ENCODE peak calls at places on chromosomes 16 and 17, in ten cellular contexts. One of them, this sample, is unnamed.

GRCh38 chr16:72811188-72811720 is 236.7 kb downstream of the ZFHX3 start:
- DNase-seq in amniotic epithelial cell: no peak
- DNase-seq in CD8-positive, alpha-beta T cell: no peak
- DNase-seq in cardiac muscle cell: no peak
- DNase-seq in activated T-cell treated with anti-CD3 and anti-CD28 coated beads for 1 hour: no peak
- DNase-seq in NCI-H1092 treated with DMSO at 0.1 percent for 48 hours: no peak
- DNase-seq in immature natural killer cell: no peak
- DNase-seq in endothelial cell: no peak
- DNase-seq in LoVo: no peak
- DNase-seq in A549: no peak
- DNase-seq in this sample: no peak

GRCh38 chr17:82882715-82883446 is 43.1 kb upstream of the ZNF750 start:
- DNase-seq in amniotic epithelial cell: no peak
- DNase-seq in CD8-positive, alpha-beta T cell: peak; percentile 75
- DNase-seq in cardiac muscle cell: no peak
- DNase-seq in activated T-cell treated with anti-CD3 and anti-CD28 coated beads for 1 hour: peak; percentile 66
- DNase-seq in NCI-H1092 treated with DMSO at 0.1 percent for 48 hours: no peak
- DNase-seq in immature natural killer cell: peak; percentile 89
- DNase-seq in endothelial cell: no peak
- DNase-seq in LoVo: no peak
- DNase-seq in A549: no peak
- DNase-seq in this sample: no peak

GRCh38 chr16:70490261-70490660 is 33.1 kb downstream of the COG4 start:
- DNase-seq in amniotic epithelial cell: no peak
- DNase-seq in CD8-positive, alpha-beta T cell: no peak
- DNase-seq in cardiac muscle cell: no peak
- DNase-seq in activated T-cell treated with anti-CD3 and anti-CD28 coated beads for 1 hour: no peak
- DNase-seq in NCI-H1092 treated with DMSO at 0.1 percent for 48 hours: no peak
- DNase-seq in immature natural killer cell: no peak
- DNase-seq in endothelial cell: no peak
- DNase-seq in LoVo: no peak
- DNase-seq in A549: no peak
- DNase-seq in this sample: no peak

GRCh38 chr16:29307598-29308507 is 98.7 kb downstream of the NPIPB11 start:
- DNase-seq in amniotic epithelial cell: peak; percentile 73
- DNase-seq in CD8-positive, alpha-beta T cell: no peak
- DNase-seq in cardiac muscle cell: no peak
- DNase-seq in activated T-cell treated with anti-CD3 and anti-CD28 coated beads for 1 hour: no peak
- DNase-seq in NCI-H1092 treated with DMSO at 0.1 percent for 48 hours: no peak
- DNase-seq in immature natural killer cell: peak; percentile 70
- DNase-seq in endothelial cell: no peak
- DNase-seq in LoVo: no peak
- DNase-seq in A549: peak; percentile 21
- DNase-seq in this sample: no peak

GRCh38 chr17:36647598-36647997 is 46.2 kb downstream of the MRM1 start:
- DNase-seq in amniotic epithelial cell: no peak
- DNase-seq in CD8-positive, alpha-beta T cell: no peak
- DNase-seq in cardiac muscle cell: no peak
- DNase-seq in activated T-cell treated with anti-CD3 and anti-CD28 coated beads for 1 hour: no peak
- DNase-seq in NCI-H1092 treated with DMSO at 0.1 percent for 48 hours: no peak
- DNase-seq in immature natural killer cell: no peak
- DNase-seq in endothelial cell: peak; percentile 35
- DNase-seq in LoVo: no peak
- DNase-seq in A549: no peak
- DNase-seq in this sample: no peak

GRCh38 chr16:72945081-72945480 is 102.8 kb downstream of the ZFHX3 start:
- DNase-seq in amniotic epithelial cell: peak; percentile 69
- DNase-seq in CD8-positive, alpha-beta T cell: no peak
- DNase-seq in cardiac muscle cell: no peak
- DNase-seq in activated T-cell treated with anti-CD3 and anti-CD28 coated beads for 1 hour: no peak
- DNase-seq in NCI-H1092 treated with DMSO at 0.1 percent for 48 hours: no peak
- DNase-seq in immature natural killer cell: no peak
- DNase-seq in endothelial cell: no peak
- DNase-seq in LoVo: no peak
- DNase-seq in A549: no peak
- DNase-seq in this sample: no peak

GRCh38 chr16:22189473-22190168 is 16.5 kb upstream of the EEF2K start:
- DNase-seq in amniotic epithelial cell: peak; percentile 19
- DNase-seq in CD8-positive, alpha-beta T cell: peak; percentile 87
- DNase-seq in cardiac muscle cell: peak; percentile 7
- DNase-seq in activated T-cell treated with anti-CD3 and anti-CD28 coated beads for 1 hour: peak; percentile 85
- DNase-seq in NCI-H1092 treated with DMSO at 0.1 percent for 48 hours: peak; percentile 29
- DNase-seq in immature natural killer cell: no peak
- DNase-seq in endothelial cell: peak; percentile 49
- DNase-seq in LoVo: peak; percentile 51
- DNase-seq in A549: no peak
- DNase-seq in this sample: no peak

GRCh38 chr17:33390479-33391027 is 97.5 kb upstream of the ASIC2 start:
- DNase-seq in amniotic epithelial cell: peak; percentile 87
- DNase-seq in CD8-positive, alpha-beta T cell: no peak
- DNase-seq in cardiac muscle cell: no peak
- DNase-seq in activated T-cell treated with anti-CD3 and anti-CD28 coated beads for 1 hour: no peak
- DNase-seq in NCI-H1092 treated with DMSO at 0.1 percent for 48 hours: no peak
- DNase-seq in immature natural killer cell: no peak
- DNase-seq in endothelial cell: no peak
- DNase-seq in LoVo: no peak
- DNase-seq in A549: peak; percentile 43
- DNase-seq in this sample: no peak

GRCh38 chr17:16148596-16148995 is 66.7 kb downstream of the NCOR1 start:
- DNase-seq in amniotic epithelial cell: no peak
- DNase-seq in CD8-positive, alpha-beta T cell: no peak
- DNase-seq in cardiac muscle cell: no peak
- DNase-seq in activated T-cell treated with anti-CD3 and anti-CD28 coated beads for 1 hour: no peak
- DNase-seq in NCI-H1092 treated with DMSO at 0.1 percent for 48 hours: no peak
- DNase-seq in immature natural killer cell: no peak
- DNase-seq in endothelial cell: no peak
- DNase-seq in LoVo: no peak
- DNase-seq in A549: no peak
- DNase-seq in this sample: no peak

GRCh38 chr16:86789621-86790051 is 211.3 kb downstream of the FOXL1 start:
- DNase-seq in amniotic epithelial cell: no peak
- DNase-seq in CD8-positive, alpha-beta T cell: no peak
- DNase-seq in cardiac muscle cell: no peak
- DNase-seq in activated T-cell treated with anti-CD3 and anti-CD28 coated beads for 1 hour: no peak
- DNase-seq in NCI-H1092 treated with DMSO at 0.1 percent for 48 hours: no peak
- DNase-seq in immature natural killer cell: no peak
- DNase-seq in endothelial cell: no peak
- DNase-seq in LoVo: no peak
- DNase-seq in A549: no peak
- DNase-seq in this sample: no peak

GRCh38 chr16:81458827-81459598 is 14.4 kb downstream of the CMIP start:
- DNase-seq in amniotic epithelial cell: no peak
- DNase-seq in CD8-positive, alpha-beta T cell: no peak
- DNase-seq in cardiac muscle cell: no peak
- DNase-seq in activated T-cell treated with anti-CD3 and anti-CD28 coated beads for 1 hour: no peak
- DNase-seq in NCI-H1092 treated with DMSO at 0.1 percent for 48 hours: no peak
- DNase-seq in immature natural killer cell: no peak
- DNase-seq in endothelial cell: no peak
- DNase-seq in LoVo: no peak
- DNase-seq in A549: no peak
- DNase-seq in this sample: no peak

GRCh38 chr17:71237903-71238538 is 882.8 kb upstream of the SOX9 start:
- DNase-seq in amniotic epithelial cell: peak; percentile 24
- DNase-seq in CD8-positive, alpha-beta T cell: no peak
- DNase-seq in cardiac muscle cell: no peak
- DNase-seq in activated T-cell treated with anti-CD3 and anti-CD28 coated beads for 1 hour: no peak
- DNase-seq in NCI-H1092 treated with DMSO at 0.1 percent for 48 hours: peak; percentile 83
- DNase-seq in immature natural killer cell: no peak
- DNase-seq in endothelial cell: no peak
- DNase-seq in LoVo: peak; percentile 41
- DNase-seq in A549: peak; percentile 37
- DNase-seq in this sample: peak; percentile 11

GRCh38 chr17:75774471-75774987 is 9.5 kb upstream of the GALK1 start:
- DNase-seq in amniotic epithelial cell: no peak
- DNase-seq in CD8-positive, alpha-beta T cell: no peak
- DNase-seq in cardiac muscle cell: no peak
- DNase-seq in activated T-cell treated with anti-CD3 and anti-CD28 coated beads for 1 hour: no peak
- DNase-seq in NCI-H1092 treated with DMSO at 0.1 percent for 48 hours: no peak
- DNase-seq in immature natural killer cell: no peak
- DNase-seq in endothelial cell: no peak
- DNase-seq in LoVo: no peak
- DNase-seq in A549: no peak
- DNase-seq in this sample: no peak

GRCh38 chr17:13306310-13306962 is 288.6 kb upstream of the ELAC2 start:
- DNase-seq in amniotic epithelial cell: peak; percentile 92
- DNase-seq in CD8-positive, alpha-beta T cell: no peak
- DNase-seq in cardiac muscle cell: peak; percentile 77
- DNase-seq in activated T-cell treated with anti-CD3 and anti-CD28 coated beads for 1 hour: no peak
- DNase-seq in NCI-H1092 treated with DMSO at 0.1 percent for 48 hours: no peak
- DNase-seq in immature natural killer cell: no peak
- DNase-seq in endothelial cell: peak; percentile 63
- DNase-seq in LoVo: peak; percentile 39
- DNase-seq in A549: peak; percentile 81
- DNase-seq in this sample: no peak

GRCh38 chr16:425740-426114 is 278 bp downstream of the RAB11FIP3 start:
- DNase-seq in amniotic epithelial cell: no peak
- DNase-seq in CD8-positive, alpha-beta T cell: no peak
- DNase-seq in cardiac muscle cell: peak; percentile 47
- DNase-seq in activated T-cell treated with anti-CD3 and anti-CD28 coated beads for 1 hour: no peak
- DNase-seq in NCI-H1092 treated with DMSO at 0.1 percent for 48 hours: no peak
- DNase-seq in immature natural killer cell: no peak
- DNase-seq in endothelial cell: peak; percentile 31
- DNase-seq in LoVo: no peak
- DNase-seq in A549: no peak
- DNase-seq in this sample: no peak

GRCh38 chr17:82242698-82242976 is 13.8 kb downstream of the SLC16A3 start:
- DNase-seq in amniotic epithelial cell: no peak
- DNase-seq in CD8-positive, alpha-beta T cell: no peak
- DNase-seq in cardiac muscle cell: no peak
- DNase-seq in activated T-cell treated with anti-CD3 and anti-CD28 coated beads for 1 hour: no peak
- DNase-seq in NCI-H1092 treated with DMSO at 0.1 percent for 48 hours: no peak
- DNase-seq in immature natural killer cell: no peak
- DNase-seq in endothelial cell: no peak
- DNase-seq in LoVo: no peak
- DNase-seq in A549: no peak
- DNase-seq in this sample: no peak

GRCh38 chr17:64780096-64781012 is 118.2 kb upstream of the SMURF2 start:
- DNase-seq in amniotic epithelial cell: no peak
- DNase-seq in CD8-positive, alpha-beta T cell: peak; percentile 65
- DNase-seq in cardiac muscle cell: peak; percentile 56
- DNase-seq in activated T-cell treated with anti-CD3 and anti-CD28 coated beads for 1 hour: peak; percentile 64
- DNase-seq in NCI-H1092 treated with DMSO at 0.1 percent for 48 hours: no peak
- DNase-seq in immature natural killer cell: peak; percentile 55
- DNase-seq in endothelial cell: peak; percentile 59
- DNase-seq in LoVo: peak; percentile 60
- DNase-seq in A549: peak; percentile 62
- DNase-seq in this sample: no peak

GRCh38 chr17:64331946-64332493 is 58.6 kb downstream of the PECAM1 start:
- DNase-seq in amniotic epithelial cell: no peak
- DNase-seq in CD8-positive, alpha-beta T cell: no peak
- DNase-seq in cardiac muscle cell: no peak
- DNase-seq in activated T-cell treated with anti-CD3 and anti-CD28 coated beads for 1 hour: no peak
- DNase-seq in NCI-H1092 treated with DMSO at 0.1 percent for 48 hours: no peak
- DNase-seq in immature natural killer cell: no peak
- DNase-seq in endothelial cell: no peak
- DNase-seq in LoVo: no peak
- DNase-seq in A549: no peak
- DNase-seq in this sample: no peak

GRCh38 chr16:21199607-21200218 is 11.7 kb downstream of the ZP2 start:
- DNase-seq in amniotic epithelial cell: no peak
- DNase-seq in CD8-positive, alpha-beta T cell: no peak
- DNase-seq in cardiac muscle cell: no peak
- DNase-seq in activated T-cell treated with anti-CD3 and anti-CD28 coated beads for 1 hour: no peak
- DNase-seq in NCI-H1092 treated with DMSO at 0.1 percent for 48 hours: no peak
- DNase-seq in immature natural killer cell: no peak
- DNase-seq in endothelial cell: no peak
- DNase-seq in LoVo: no peak
- DNase-seq in A549: no peak
- DNase-seq in this sample: no peak